ENCODE peak calls at places on chromosome 10, in five cellular contexts. F is lung, S is cardiac muscle cell, N is tibial artery, U is DND-41. X is an unnamed sample.

GRCh38 chr10:6119423-6119822 is 30.6 kb downstream of the RBM17 start:
- DNase-seq in F (no peak), S (no peak), N (no peak), U (no peak), X (no peak)

GRCh38 chr10:49558194-49558593 is 19.3 kb upstream of the ERCC6 start:
- DNase-seq in F (no peak), S (no peak), N (no peak), U (no peak), X (no peak)

GRCh38 chr10:72810976-72811375 is 82.6 kb upstream of the OIT3 start:
- DNase-seq in F (no peak), S (no peak), N (no peak), U (no peak), X (no peak)

GRCh38 chr10:70380350-70381135 is 1.9 kb downstream of the LRRC20 start:
- DNase-seq in F (no peak), S (no peak), N (no peak), U (no peak), X (no peak)

GRCh38 chr10:102230264-102230860 is 4.3 kb downstream of the ELOVL3 start:
- DNase-seq in F (no peak), S (peak), N (no peak), U (no peak), X (peak)

GRCh38 chr10:133140417-133141143 is 19.4 kb upstream of the KNDC1 start:
- DNase-seq in F (no peak), S (no peak), N (peak), U (no peak), X (no peak)

GRCh38 chr10:46534828-46535524 is 21.5 kb downstream of the GPRIN2 start:
- DNase-seq in F (no peak), S (no peak), N (peak), U (no peak), X (no peak)

GRCh38 chr10:31622993-31623392 is 304.0 kb downstream of the ZEB1 start:
- DNase-seq in F (no peak), S (no peak), N (no peak), U (no peak), X (no peak)

GRCh38 chr10:83176901-83177300 is 962.4 kb upstream of the GHITM start:
- DNase-seq in F (no peak), S (no peak), N (no peak), U (no peak), X (no peak)

GRCh38 chr10:125024496-125025234 is 82.7 kb downstream of the ZRANB1 start:
- DNase-seq in F (no peak), S (no peak), N (no peak), U (no peak), X (no peak)

GRCh38 chr10:76514891-76515290 is 1083.5 kb downstream of the LRMDA start:
- DNase-seq in F (no peak), S (no peak), N (no peak), U (no peak), X (no peak)

GRCh38 chr10:37801557-37801956 is 55.9 kb downstream of the ZNF248 start:
- DNase-seq in F (no peak), S (no peak), N (no peak), U (no peak), X (no peak)

GRCh38 chr10:47207894-47208469 is 92.0 kb upstream of the GDF10 start:
- DNase-seq in F (peak), S (peak), N (no peak), U (no peak), X (no peak)

GRCh38 chr10:123502983-123503382 is 163.2 kb upstream of the GPR26 start:
- DNase-seq in F (no peak), S (peak), N (no peak), U (no peak), X (no peak)
- TF ChIP-seq CTCF in F (no peak), S (no peak), N (no peak), U (peak), X (no peak)

GRCh38 chr10:80471715-80472233 is 17.7 kb downstream of the TSPAN14 start:
- DNase-seq in F (no peak), S (no peak), N (peak), U (no peak), X (peak)
- H3K27ac ChIP-seq in F (peak), S (no peak), N (no peak), U (no peak), X (peak)

DNA sequence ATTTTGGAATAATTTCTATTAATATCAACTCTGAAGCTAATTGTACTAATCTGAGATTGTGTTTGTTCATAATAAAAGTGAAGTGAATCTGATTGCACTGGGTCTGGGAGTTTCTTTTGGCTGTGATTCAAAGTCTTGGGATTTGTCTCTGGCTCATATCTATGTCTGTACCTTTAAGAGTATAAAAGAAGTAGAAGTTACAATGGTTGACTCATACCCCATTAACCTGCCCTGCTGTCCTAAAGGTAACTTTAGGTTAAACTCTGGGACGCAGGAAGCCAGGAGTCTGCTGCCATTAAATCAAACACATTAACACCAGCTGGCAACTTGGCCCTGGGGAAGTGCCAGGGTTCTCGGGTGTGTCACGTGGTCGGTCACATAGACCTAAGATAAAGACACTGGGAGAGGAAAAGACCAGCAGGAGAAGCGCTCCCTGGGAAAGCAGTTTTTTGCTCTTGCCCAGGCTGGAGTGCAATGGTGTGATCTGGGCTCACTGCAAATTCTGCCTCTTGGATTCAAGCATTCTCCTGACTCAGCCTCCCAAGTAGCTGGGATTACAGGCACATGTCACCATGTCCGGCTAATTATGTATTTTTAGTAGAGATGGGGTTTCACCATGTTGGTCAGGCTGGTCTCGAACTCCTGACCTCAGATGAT is 17.8 kb downstream of the SCD start:
- DNase-seq in F (peak), S (peak), N (peak), U (no peak), X (peak)
- TF ChIP-seq CTCF in F (no peak), S (no peak), N (no peak), U (no peak), X (no peak)

GRCh38 chr10:88994034-88994433 is 3.4 kb downstream of the FAS start:
- DNase-seq in F (no peak), S (no peak), N (no peak), U (no peak), X (no peak)

GRCh38 chr10:88992945-88993537 is 2.4 kb downstream of the FAS start:
- DNase-seq in F (no peak), S (no peak), N (no peak), U (no peak), X (no peak)

GRCh38 chr10:88999629-89000028 is 9.0 kb downstream of the FAS start:
- DNase-seq in F (no peak), S (no peak), N (no peak), U (no peak), X (peak)

GRCh38 chr10:88995156-88995876 is 4.7 kb downstream of the FAS start:
- DNase-seq in F (no peak), S (no peak), N (no peak), U (no peak), X (no peak)

GRCh38 chr10:88996927-88997326 is 6.3 kb downstream of the FAS start:
- DNase-seq in F (no peak), S (no peak), N (no peak), U (no peak), X (no peak)
- H3K27ac ChIP-seq in F (no peak), S (no peak), N (peak), U (no peak), X (no peak)

GRCh38 chr10:129892571-129893045 is 71.5 kb downstream of the EBF3 start:
- DNase-seq in F (no peak), S (no peak), N (no peak), U (no peak), X (no peak)

GRCh38 chr10:129887986-129888783 is 75.9 kb downstream of the EBF3 start:
- DNase-seq in F (no peak), S (no peak), N (no peak), U (no peak), X (no peak)

GRCh38 chr10:129891806-129892205 is 72.3 kb downstream of the EBF3 start:
- DNase-seq in F (no peak), S (no peak), N (no peak), U (no peak), X (no peak)

GRCh38 chr10:129890170-129890569 is 73.9 kb downstream of the EBF3 start:
- DNase-seq in F (no peak), S (no peak), N (no peak), U (no peak), X (no peak)

GRCh38 chr10:129888784-129889616 is 75.1 kb downstream of the EBF3 start:
- DNase-seq in F (no peak), S (peak), N (no peak), U (peak), X (peak)
- TF ChIP-seq CTCF in F (peak), S (peak), N (peak), U (peak), X (peak)

X was measured in RWPE1.